ENCODE peak calls at places on chromosomes 4 and X, in five cellular contexts. R is neuronal stem cell, F is aorta, O is lung, N is HCT116. P is an unnamed sample. For H3K36me3, the result is how much of the 10 kb centered on the place peaks cover.

GRCh38 chrX:7170903-7171302 is 22.9 kb upstream of the PUDP start:
- DNase-seq in R (no peak), N (no peak), F (peak), O (peak), P (no peak)

GRCh38 chr4:155954118-155954503 is 445 bp upstream of the CTSO start:
- DNase-seq in N (no peak), O (no peak), F (peak), R (no peak), P (peak)

GRCh38 chr4:113435893-113436292 is 325.6 kb downstream of the CAMK2D start:
- DNase-seq in N (peak), O (no peak), R (no peak), F (peak), P (no peak)

GRCh38 chrX:124211312-124211942 is 121.0 kb upstream of the TEX13D start:
- DNase-seq in N (peak), R (no peak), F (no peak), O (no peak), P (no peak)

GRCh38 chr4:130257271-130257670 is 1161.3 kb downstream of the C4orf33 start:
- DNase-seq in N (no peak), R (no peak), F (no peak), O (no peak), P (no peak)

GRCh38 chr4:39044947-39045734 is 12.9 kb upstream of the TMEM156 start:
- DNase-seq in O (no peak), F (no peak), N (no peak), R (peak), P (no peak)

GRCh38 chr4:130510661-130511060 is 1414.7 kb downstream of the C4orf33 start:
- DNase-seq in N (no peak), F (no peak), O (no peak), R (no peak), P (no peak)

GRCh38 chr4:47926667-47927258 is 12.4 kb upstream of the NFXL1 start:
- DNase-seq in N (peak), F (peak), R (peak), O (peak), P (peak)

GRCh38 chr4:145130788-145131398 is 32.8 kb downstream of the ABCE1 start:
- DNase-seq in R (no peak), O (peak), N (no peak), F (no peak), P (no peak)

GRCh38 chr4:4455199-4455865 is 68.4 kb downstream of the NSG1 start:
- DNase-seq in O (no peak), F (no peak), N (no peak), R (no peak), P (no peak)

GRCh38 chrX:11416600-11416999 is 123.4 kb downstream of the AMELX start:
- DNase-seq in O (no peak), R (no peak), N (no peak), F (no peak), P (no peak)

GRCh38 chr4:15396157-15396800 is 31.6 kb upstream of the C1QTNF7 start:
- DNase-seq in O (no peak), N (peak), F (no peak), R (peak), P (peak)

GRCh38 chr4:130563185-130563890 is 1467.4 kb downstream of the C4orf33 start:
- DNase-seq in R (peak), O (peak), F (peak), N (peak), P (no peak)

GRCh38 chrX:135396109-135396508 is 25.6 kb upstream of the SMIM10L2A start:
- DNase-seq in N (no peak), O (no peak), R (no peak), F (no peak), P (no peak)

GRCh38 chrX:101260435-101260834 is 30.7 kb downstream of the TAF7L start:
- DNase-seq in N (no peak), R (no peak), O (no peak), F (no peak), P (no peak)

GRCh38 chr4:179398414-179398813 is 1956.2 kb upstream of the AGA start:
- DNase-seq in O (no peak), N (no peak), R (no peak), F (no peak), P (no peak)

GRCh38 chr4:169492436-169493163 is 119.8 kb downstream of the NEK1 start:
- DNase-seq in F (no peak), N (peak), R (peak), O (no peak), P (no peak)

GRCh38 chr4:10075158-10075863 is 41.3 kb downstream of the WDR1 start:
- DNase-seq in N (no peak), O (no peak), R (no peak), F (no peak), P (peak)

GRCh38 chr4:10078481-10079233 is 37.9 kb downstream of the WDR1 start:
- DNase-seq in N (no peak), F (peak), R (no peak), O (no peak), P (peak)

GRCh38 chr4:10077492-10078335 is 38.9 kb downstream of the WDR1 start:
- DNase-seq in N (no peak), F (peak), O (no peak), R (no peak), P (peak)

GRCh38 chr4:10075953-10076391 is 40.6 kb downstream of the WDR1 start:
- DNase-seq in N (no peak), R (no peak), F (no peak), O (no peak), P (peak)

DNA sequence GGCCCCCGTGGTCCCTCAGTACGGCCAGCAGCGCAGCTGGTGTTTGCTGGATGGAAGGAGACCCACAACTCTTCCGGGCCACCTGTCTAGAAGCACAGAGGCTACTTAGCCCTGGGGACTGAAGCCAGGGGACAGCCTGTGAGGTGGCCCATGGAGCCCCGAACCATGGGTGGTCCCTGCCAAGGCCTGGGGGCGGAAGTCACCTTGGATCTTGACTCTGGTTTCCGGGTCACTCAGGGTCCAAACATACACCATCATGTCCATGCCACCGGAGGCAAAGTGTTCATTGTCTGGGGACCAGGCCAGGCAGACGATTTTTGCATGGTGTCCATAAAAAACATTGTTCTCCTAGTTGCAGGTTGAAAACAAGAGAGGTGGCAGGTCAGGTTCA is 39.5 kb downstream of the WDR1 start:
- DNase-seq in O (no peak), F (peak), N (no peak), R (no peak), P (peak)
- H3K36me3 ChIP-seq in O (half or more), F (under half), N (half or more), R (half or more), P (half or more)

DNA sequence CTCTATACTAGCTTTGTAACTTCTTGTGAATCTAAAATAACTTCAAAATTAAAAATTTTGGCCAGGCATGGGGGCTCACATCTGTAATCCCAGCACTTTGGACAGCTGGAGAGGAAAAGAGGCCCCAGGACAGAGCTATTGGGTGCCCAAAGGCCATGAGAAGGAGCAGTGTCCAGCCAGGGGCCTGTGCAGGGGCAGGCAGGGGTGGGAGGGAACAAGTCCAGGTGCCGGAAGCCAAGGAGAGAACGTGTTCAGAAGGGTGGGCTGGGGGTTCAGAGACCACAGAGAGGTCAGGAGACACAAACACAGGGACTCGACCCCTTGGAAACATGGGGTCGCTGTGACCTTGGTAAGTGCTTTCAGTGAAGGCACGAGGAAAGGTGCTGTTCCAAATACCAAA is 138.9 kb downstream of the EVC2 start:
- DNase-seq in F (no peak), R (no peak), N (no peak), O (no peak), P (no peak)
- H3K36me3 ChIP-seq in F (under half), R (under half), N (under half), O (under half), P (under half)

GRCh38 chrX:138872537-138872936 is 161.0 kb upstream of the FGF13 start:
- DNase-seq in R (peak), F (no peak), O (no peak), N (no peak), P (no peak)

GRCh38 chrX:138875472-138875871 is 164.0 kb upstream of the FGF13 start:
- DNase-seq in N (no peak), O (no peak), R (no peak), F (no peak), P (no peak)

GRCh38 chrX:138874271-138874670 is 162.8 kb upstream of the FGF13 start:
- DNase-seq in R (no peak), N (no peak), O (no peak), F (no peak), P (no peak)

DNA sequence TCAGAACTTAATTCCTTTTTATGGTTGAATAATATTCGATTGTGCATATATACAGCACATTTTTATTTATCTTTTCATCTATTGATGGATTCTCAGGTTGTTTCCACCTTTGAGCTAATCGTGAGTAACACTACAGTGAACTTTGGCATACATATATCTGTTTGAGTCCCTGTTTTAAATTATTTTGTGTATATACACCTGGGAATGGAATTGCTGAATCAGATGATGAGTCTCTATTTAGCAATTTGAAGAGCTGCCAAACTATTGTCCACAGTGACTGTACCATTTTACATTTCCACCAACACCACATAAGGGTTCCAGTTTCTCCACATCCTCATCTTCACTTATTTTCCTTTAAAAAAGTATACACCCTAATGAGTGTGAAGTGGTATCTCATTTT is 166.2 kb upstream of the FGF13 start:
- DNase-seq in O (no peak), R (no peak), N (no peak), F (no peak), P (no peak)
- H3K36me3 ChIP-seq in O (under half), R (under half), N (under half), F (under half), P (under half)

DNA sequence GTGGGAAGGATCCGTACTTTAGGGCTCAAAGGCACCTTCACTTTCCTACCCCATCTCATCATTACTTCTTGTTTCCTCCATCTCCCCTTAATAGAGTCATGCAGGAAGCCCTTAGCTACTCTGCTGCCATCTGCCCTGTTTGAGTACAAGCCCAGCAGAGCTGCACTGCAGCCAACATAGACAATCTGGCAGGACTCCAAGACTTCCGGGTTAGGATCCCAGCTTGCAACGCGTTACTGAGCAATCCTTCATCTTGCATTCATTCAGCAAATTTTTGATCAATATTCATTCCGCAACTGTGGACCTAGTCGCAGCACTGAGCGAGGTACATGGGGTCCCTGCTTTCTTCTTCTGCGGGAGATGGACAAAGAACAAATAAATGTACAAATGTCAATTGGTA is 344.9 kb downstream of the BCOR start:
- DNase-seq in R (no peak), N (no peak), O (no peak), F (no peak), P (no peak)
- H3K36me3 ChIP-seq in R (under half), N (under half), O (under half), F (under half), P (under half)

DNA sequence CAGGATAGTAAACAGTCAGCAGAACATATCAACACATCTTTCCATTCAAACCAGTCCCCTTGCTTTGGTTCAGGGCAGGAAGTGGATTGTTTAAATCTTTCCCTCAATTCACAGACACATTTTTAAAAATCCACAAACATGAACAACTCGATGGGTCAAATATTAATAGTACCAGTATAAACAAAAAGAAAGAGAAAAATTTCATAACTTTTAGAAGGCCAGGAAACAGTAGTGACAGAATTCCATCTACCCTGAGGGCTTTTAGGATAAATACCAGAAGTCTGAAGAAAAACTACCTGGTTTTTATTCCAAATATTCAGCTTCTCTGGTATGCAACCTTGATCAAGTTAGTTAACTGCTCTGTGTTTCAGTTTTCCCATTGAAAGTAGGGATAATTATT is 1072.9 kb upstream of the PABPC4L start:
- DNase-seq in N (no peak), O (no peak), F (no peak), R (no peak), P (no peak)
- H3K36me3 ChIP-seq in N (under half), O (under half), F (under half), R (under half), P (under half)

P was measured in kidney.